ENCODE peak calls at places on chromosomes 6 and 20, in seven cellular contexts. Q, H, J, I, B, O and L are unnamed samples.
A peak's percentile ranks its signal among the peaks of the same experiment; 100 is the strongest.

GRCh38 chr20:49674383-49675352 is 39.0 kb downstream of the B4GALT5 start:
- DNase-seq in J (no peak), Q (no peak), O (no peak), H (peak; percentile 71), B (no peak), I (no peak), L (peak; percentile 95)

GRCh38 chr6:170416303-170416702 is 109.7 kb downstream of the FAM120B start:
- DNase-seq in J (no peak), O (no peak), H (no peak), I (no peak), Q (no peak), B (no peak), L (no peak)

GRCh38 chr6:158402184-158402583 is 89.9 kb downstream of the TULP4 start:
- DNase-seq in B (no peak), O (no peak), J (no peak), Q (no peak), I (no peak), H (no peak), L (no peak)

GRCh38 chr20:45874576-45874975 is 6.5 kb upstream of the ZSWIM1 start:
- DNase-seq in Q (no peak), B (no peak), J (no peak), H (no peak), O (no peak), I (no peak), L (no peak)

GRCh38 chr6:37207903-37208456 is 38.0 kb downstream of the PIM1 start:
- DNase-seq in J (peak; percentile 79), B (peak; percentile 95), Q (peak; percentile 88), H (peak; percentile 75), I (peak; percentile 75), O (peak; percentile 79), L (peak; percentile 79)

GRCh38 chr20:2236266-2236665 is 59.5 kb upstream of the TGM3 start:
- DNase-seq in O (no peak), H (peak; percentile 41), Q (no peak), I (no peak), B (no peak), J (no peak), L (peak; percentile 39)

GRCh38 chr6:70956451-70957283 is at the start of gene B3GAT2:
- DNase-seq in J (peak; percentile 13), O (peak; percentile 66), H (no peak), B (peak; percentile 25), I (peak; percentile 24), Q (peak; percentile 43), L (no peak)

GRCh38 chr6:25248100-25248499 is 31.1 kb upstream of the CARMIL1 start:
- DNase-seq in I (no peak), O (no peak), H (peak; percentile 76), Q (no peak), B (no peak), J (no peak), L (peak; percentile 38)

GRCh38 chr20:57531986-57532566 is 7.1 kb upstream of the CTCFL start:
- DNase-seq in Q (no peak), J (no peak), H (no peak), I (no peak), B (no peak), O (no peak), L (no peak)

GRCh38 chr6:149859368-149859767 is 4.8 kb downstream of the LRP11 start:
- DNase-seq in Q (no peak), H (peak; percentile 92), J (no peak), B (no peak), I (no peak), O (no peak), L (no peak)

GRCh38 chr6:79079425-79080130 is 1.5 kb upstream of the PHIP start:
- DNase-seq in J (no peak), B (no peak), O (no peak), H (no peak), Q (no peak), I (no peak), L (no peak)

GRCh38 chr6:140051521-140052455 is 677.3 kb upstream of the CITED2 start:
- DNase-seq in I (no peak), O (no peak), H (peak; percentile 99), Q (no peak), J (no peak), B (no peak), L (peak; percentile 50)

GRCh38 chr6:137112067-137112355 is 61.4 kb downstream of the IL22RA2 start:
- DNase-seq in Q (no peak), B (no peak), O (no peak), H (peak; percentile 72), I (no peak), J (no peak), L (peak; percentile 8)

GRCh38 chr20:45819466-45819865 is 7.0 kb downstream of the UBE2C start:
- DNase-seq in H (no peak), B (no peak), O (no peak), J (no peak), I (no peak), Q (no peak), L (no peak)

GRCh38 chr20:58598271-58599015 is 52.6 kb upstream of the STX16 start:
- DNase-seq in J (no peak), O (no peak), I (no peak), B (peak; percentile 9), H (peak; percentile 27), Q (no peak), L (no peak)

GRCh38 chr6:76481101-76481500 is 408.6 kb upstream of the IMPG1 start:
- DNase-seq in J (no peak), H (no peak), B (no peak), Q (no peak), O (no peak), I (no peak), L (no peak)

GRCh38 chr6:24949020-24949569 is 13.3 kb upstream of the RIPOR2 start:
- DNase-seq in J (peak; percentile 27), O (no peak), Q (no peak), H (no peak), B (peak; percentile 44), I (no peak), L (no peak)